ENCODE peak calls at places on chromosomes 11 and 22, in four cellular contexts. K, R, L and N are unnamed samples.

GRCh38 chr11:83572521-83572920 is 286.4 kb upstream of the CCDC90B start:
- DNase-seq in K (no peak), R (no peak), L (no peak), N (no peak)

GRCh38 chr22:31124811-31125465 is 2.2 kb downstream of the INPP5J start:
- DNase-seq in K (no peak), R (no peak), L (no peak), N (no peak)

GRCh38 chr11:123093686-123094085 is 31.8 kb upstream of the HSPA8 start:
- DNase-seq in K (no peak), R (no peak), L (no peak), N (no peak)

GRCh38 chr11:77403228-77403627 is 70.7 kb downstream of the PAK1 start:
- DNase-seq in K (no peak), R (no peak), L (no peak), N (no peak)

GRCh38 chr22:38865201-38866023 is 6.6 kb downstream of the CBX6 start:
- DNase-seq in K (no peak), R (no peak), L (no peak), N (no peak)

GRCh38 chr11:65868076-65868667 is 4.4 kb downstream of the EFEMP2 start:
- DNase-seq in K (no peak), R (no peak), L (no peak), N (peak)

GRCh38 chr22:46046299-46046685 is 69.3 kb upstream of the WNT7B start:
- DNase-seq in K (no peak), R (no peak), L (no peak), N (no peak)

GRCh38 chr22:40764743-40765441 is 54.3 kb downstream of the SLC25A17 start:
- DNase-seq in K (no peak), R (no peak), L (peak), N (no peak)

GRCh38 chr22:28052818-28053217 is 133.8 kb upstream of the PITPNB start:
- DNase-seq in K (no peak), R (no peak), L (no peak), N (no peak)

GRCh38 chr22:22881116-22882032 is 6.2 kb upstream of the IGLL5 start:
- DNase-seq in K (no peak), R (no peak), L (no peak), N (peak)

GRCh38 chr11:17649696-17650600 is 69.4 kb upstream of the MYOD1 start:
- DNase-seq in K (no peak), R (no peak), L (no peak), N (no peak)

GRCh38 chr22:38699784-38700183 is 959 bp downstream of the JOSD1 start:
- DNase-seq in K (no peak), R (no peak), L (no peak), N (no peak)

GRCh38 chr11:65609711-65610110 is 4.3 kb downstream of the MAP3K11 start:
- DNase-seq in K (no peak), R (no peak), L (no peak), N (no peak)

GRCh38 chr11:108278546-108278945 is 55.7 kb downstream of the ATM start:
- DNase-seq in K (no peak), R (no peak), L (no peak), N (no peak)

DNA sequence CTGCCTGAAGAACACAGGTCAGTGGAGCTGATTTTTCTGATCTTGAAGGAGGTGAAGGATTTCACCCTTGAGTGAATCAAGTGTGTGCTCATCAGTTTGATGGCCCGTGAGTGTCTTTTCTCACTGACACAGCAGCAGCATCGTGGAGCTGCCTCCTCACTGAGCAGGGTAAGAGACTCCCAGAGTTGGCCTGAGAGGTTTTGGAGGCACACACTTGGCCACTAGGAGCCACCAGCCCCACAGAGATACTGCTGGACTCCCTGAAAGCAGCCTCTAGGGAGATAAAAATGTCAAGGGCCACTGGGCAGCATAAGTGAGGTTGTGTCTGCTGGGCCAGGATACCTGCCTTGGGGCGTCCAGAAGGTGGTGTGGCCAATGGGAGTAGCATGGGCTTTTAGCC is 245.4 kb downstream of the GRIK4 start:
- DNase-seq in K (no peak), R (no peak), L (no peak), N (no peak)
- TF ChIP-seq KDM1A in K (no peak), R (no peak), L (no peak), N (no peak)

DNA sequence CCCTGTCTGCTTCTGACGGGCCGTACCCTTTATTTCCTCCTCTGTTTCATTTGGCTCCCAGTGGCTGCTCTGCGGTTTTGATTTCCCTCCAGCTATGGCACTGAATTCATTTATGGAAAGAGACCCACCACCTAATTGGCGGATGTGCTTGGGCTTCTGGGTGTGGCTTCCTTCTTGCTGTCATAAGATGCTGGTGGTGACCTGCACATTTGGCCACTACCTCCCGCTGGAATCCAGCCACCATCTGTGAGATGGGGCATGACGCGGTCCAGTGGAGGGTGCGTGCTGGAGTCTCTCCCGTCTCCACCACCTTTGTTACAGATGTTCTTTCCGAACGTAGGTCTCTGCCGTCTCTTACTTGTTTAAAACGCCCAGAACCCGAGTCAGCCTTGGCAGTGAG is 47.7 kb upstream of the FADD start:
- DNase-seq in K (no peak), R (no peak), L (no peak), N (no peak)
- TF ChIP-seq KDM1A in K (no peak), R (no peak), L (no peak), N (no peak)

GRCh38 chr11:94821439-94821838 is 53.3 kb downstream of the AMOTL1 start:
- DNase-seq in K (no peak), R (no peak), L (no peak), N (no peak)

GRCh38 chr11:94823127-94823732 is 55.1 kb downstream of the AMOTL1 start:
- DNase-seq in K (no peak), R (no peak), L (no peak), N (no peak)

GRCh38 chr11:94825111-94825880 is 57.1 kb downstream of the AMOTL1 start:
- DNase-seq in K (no peak), R (no peak), L (no peak), N (no peak)

GRCh38 chr11:94820480-94820879 is 52.3 kb downstream of the AMOTL1 start:
- DNase-seq in K (no peak), R (no peak), L (no peak), N (no peak)

DNA sequence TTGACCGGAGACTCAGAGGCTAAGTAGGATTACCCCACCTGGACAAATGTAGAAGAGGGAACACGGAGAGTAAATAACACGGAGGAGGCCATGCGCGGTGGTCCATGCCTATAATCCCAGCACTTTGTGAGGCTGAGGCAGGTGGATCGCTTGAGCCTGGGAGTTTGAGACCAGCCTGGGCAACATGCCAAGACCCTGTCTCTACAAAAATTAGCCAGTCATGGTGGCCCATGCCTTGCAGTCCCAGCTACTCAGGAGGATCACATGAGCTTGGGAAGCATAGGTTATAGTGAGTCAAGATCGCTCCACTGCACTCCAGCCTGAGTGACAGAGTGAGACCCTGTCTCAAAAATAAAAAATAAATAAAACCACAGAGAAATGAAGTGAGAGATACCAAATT is 53.9 kb downstream of the AMOTL1 start:
- DNase-seq in K (no peak), R (no peak), L (no peak), N (no peak)
- TF ChIP-seq KDM1A in K (no peak), R (no peak), L (no peak), N (no peak)

GRCh38 chr11:75450236-75450635 is 17.2 kb upstream of the KLHL35 start:
- DNase-seq in K (no peak), R (no peak), L (no peak), N (no peak)
- TF ChIP-seq KDM1A in K (no peak), R (no peak), L (no peak), N (no peak)

DNA sequence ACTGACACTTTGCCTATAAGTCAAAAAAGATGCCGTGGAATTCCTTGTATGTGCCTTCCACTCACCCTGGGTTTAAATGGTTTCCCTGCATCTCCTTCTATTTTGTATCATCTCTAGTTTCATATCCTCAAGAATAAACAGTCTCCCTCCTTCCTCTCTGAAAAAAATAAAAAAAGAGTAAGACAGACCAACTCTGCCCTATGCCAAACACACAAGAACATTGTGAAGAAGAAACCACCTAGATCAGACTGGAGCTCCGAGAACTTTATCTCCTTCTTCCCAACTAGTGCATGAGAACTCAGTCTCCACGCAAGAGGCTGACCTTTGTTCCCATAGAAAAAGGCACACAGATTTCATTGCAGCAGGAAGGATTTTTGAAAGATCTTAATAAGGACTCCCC is 8.8 kb upstream of the PEX26 start:
- DNase-seq in K (no peak), R (no peak), L (no peak), N (no peak)
- TF ChIP-seq KDM1A in K (no peak), R (no peak), L (no peak), N (no peak)

GRCh38 chr11:42951266-42951665 is 360.5 kb upstream of the API5 start:
- DNase-seq in K (no peak), R (no peak), L (no peak), N (no peak)
- TF ChIP-seq KDM1A in K (no peak), R (no peak), L (no peak), N (no peak)

GRCh38 chr11:115222218-115222862 is 281.9 kb downstream of the CADM1 start:
- DNase-seq in K (peak), R (no peak), L (peak), N (no peak)

GRCh38 chr11:115222863-115223530 is 281.2 kb downstream of the CADM1 start:
- DNase-seq in K (no peak), R (no peak), L (peak), N (no peak)

GRCh38 chr11:115220423-115220822 is 283.8 kb downstream of the CADM1 start:
- DNase-seq in K (no peak), R (no peak), L (no peak), N (no peak)

GRCh38 chr11:115220881-115221280 is 283.3 kb downstream of the CADM1 start:
- DNase-seq in K (no peak), R (no peak), L (no peak), N (no peak)

DNA sequence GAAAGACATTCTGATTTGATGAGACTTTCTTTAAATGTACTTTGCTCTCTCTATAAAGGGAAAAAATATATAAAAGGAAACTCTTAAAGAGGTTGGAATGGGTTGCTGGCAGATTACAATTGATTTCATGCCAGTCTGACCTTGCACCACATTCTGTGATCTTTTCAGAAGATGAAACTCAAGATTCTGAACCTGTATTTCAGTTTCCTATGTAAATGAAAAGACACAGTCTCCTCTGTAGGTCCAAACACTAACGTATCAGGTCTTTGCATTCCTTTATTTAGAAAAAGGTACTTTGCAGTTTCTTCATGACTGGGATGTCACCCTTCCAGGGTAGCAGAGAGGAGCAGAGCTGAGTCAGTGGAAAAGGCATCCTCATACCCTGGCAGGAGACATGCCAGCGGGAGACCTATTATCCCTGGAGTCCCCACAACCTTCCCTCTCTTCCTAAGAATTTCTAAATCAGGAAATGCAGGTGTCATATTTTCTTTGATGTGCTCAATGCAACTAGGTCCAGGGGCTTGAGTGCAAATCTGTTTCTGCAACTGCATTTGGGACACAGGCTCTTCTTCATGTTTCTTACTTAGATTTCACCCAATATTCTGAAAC is 282.6 kb downstream of the CADM1 start:
- DNase-seq in K (no peak), R (no peak), L (peak), N (no peak)
- TF ChIP-seq KDM1A in K (no peak), R (no peak), L (no peak), N (no peak)